ENCODE peak calls at places on chromosomes 5 and 9, in four cellular contexts. One of them, this sample, is unnamed.

GRCh38 chr9:2418619-2419018 is 203.0 kb upstream of the VLDLR start:
- DNase-seq in ACHN: no peak
- DNase-seq in T-cell: no peak
- DNase-seq in tibial artery: no peak
- DNase-seq in this sample: no peak

GRCh38 chr9:7479300-7479699 is 320.3 kb downstream of the DMAC1 start:
- DNase-seq in ACHN: no peak
- DNase-seq in T-cell: no peak
- DNase-seq in tibial artery: no peak
- DNase-seq in this sample: no peak

GRCh38 chr5:83567741-83568530 is 96.4 kb downstream of the VCAN start:
- DNase-seq in ACHN: peak; percentile 68
- DNase-seq in T-cell: no peak
- DNase-seq in tibial artery: no peak
- DNase-seq in this sample: no peak

GRCh38 chr9:72292184-72292787 is 72.7 kb downstream of the ZFAND5 start:
- DNase-seq in ACHN: peak; percentile 70
- DNase-seq in T-cell: no peak
- DNase-seq in tibial artery: no peak
- DNase-seq in this sample: peak; percentile 27

GRCh38 chr5:158287643-158288228 is 428.8 kb upstream of the CLINT1 start:
- DNase-seq in ACHN: no peak
- DNase-seq in T-cell: no peak
- DNase-seq in tibial artery: no peak
- DNase-seq in this sample: no peak

GRCh38 chr5:5473224-5473623 is 50.7 kb downstream of the ICE1 start:
- DNase-seq in ACHN: no peak
- DNase-seq in T-cell: no peak
- DNase-seq in tibial artery: no peak
- DNase-seq in this sample: no peak

GRCh38 chr5:83253731-83254130 is 176.4 kb downstream of the XRCC4 start:
- DNase-seq in ACHN: no peak
- DNase-seq in T-cell: no peak
- DNase-seq in tibial artery: no peak
- DNase-seq in this sample: no peak

GRCh38 chr5:69261034-69261433 is 26.3 kb downstream of the CDK7 start:
- DNase-seq in ACHN: no peak
- DNase-seq in T-cell: no peak
- DNase-seq in tibial artery: no peak
- DNase-seq in this sample: no peak

GRCh38 chr5:133499896-133500295 is 112.4 kb downstream of the FSTL4 start:
- DNase-seq in ACHN: no peak
- DNase-seq in T-cell: no peak
- DNase-seq in tibial artery: no peak
- DNase-seq in this sample: no peak

GRCh38 chr5:142883025-142883424 is 112.8 kb downstream of the ARHGAP26 start:
- DNase-seq in ACHN: no peak
- DNase-seq in T-cell: no peak
- DNase-seq in tibial artery: peak; percentile 83
- DNase-seq in this sample: no peak

GRCh38 chr9:128895556-128895955 is 13.6 kb downstream of the LRRC8A start:
- DNase-seq in ACHN: no peak
- DNase-seq in T-cell: no peak
- DNase-seq in tibial artery: no peak
- DNase-seq in this sample: no peak

GRCh38 chr9:33110686-33111085 is 34.2 kb upstream of the SMU1 start:
- DNase-seq in ACHN: no peak
- DNase-seq in T-cell: no peak
- DNase-seq in tibial artery: no peak
- DNase-seq in this sample: no peak

This sample was measured in naive thymus-derived CD4-positive, alpha-beta T cell.